ENCODE peak calls at places on chromosomes 5 and 9, in four cellular contexts. V is Caki2, O is lung, P is NCI-H69. C is an unnamed sample.

GRCh38 chr5:170572453-170572852 is 68.6 kb downstream of the KCNIP1 start:
- DNase-seq in V (peak; percentile 74), O (no peak), P (peak; percentile 66), C (peak; percentile 10)

GRCh38 chr5:1215320-1216096 is 9.7 kb upstream of the SLC6A18 start:
- DNase-seq in V (no peak), O (no peak), P (no peak), C (no peak)

GRCh38 chr5:88190106-88190834 is 78.4 kb downstream of the TMEM161B start:
- DNase-seq in V (no peak), O (no peak), P (peak; percentile 26), C (no peak)

GRCh38 chr9:4762889-4763521 is 22.0 kb upstream of the AK3 start:
- DNase-seq in V (no peak), O (peak; percentile 46), P (peak; percentile 90), C (no peak)

GRCh38 chr5:113204525-113205161 is 228.0 kb downstream of the DCP2 start:
- DNase-seq in V (no peak), O (peak; percentile 31), P (peak; percentile 89), C (no peak)

GRCh38 chr9:23663536-23663935 is 162.5 kb downstream of the ELAVL2 start:
- DNase-seq in V (no peak), O (no peak), P (no peak), C (no peak)

GRCh38 chr9:87216036-87216435 is 268.7 kb upstream of the GAS1 start:
- DNase-seq in V (no peak), O (no peak), P (no peak), C (no peak)

GRCh38 chr5:141958773-141959172 is 771 bp upstream of the PCDH12 start:
- DNase-seq in V (no peak), O (no peak), P (no peak), C (no peak)

GRCh38 chr5:5347442-5347841 is 75.0 kb upstream of the ICE1 start:
- DNase-seq in V (no peak), O (no peak), P (no peak), C (no peak)

GRCh38 chr9:122954253-122954691 is 13.5 kb downstream of the RABGAP1 start:
- DNase-seq in V (peak; percentile 37), O (no peak), P (no peak), C (no peak)

C was measured in GM12864.